ENCODE peak calls at places on chromosome 3, in eight cellular contexts. O is PC-3, T is retinal pigment epithelial cell, J is fibroblast of mammary gland, P is psoas muscle, R is nucleus accumbens, B is H9, A is NCI-H1105. W is an unnamed sample.

GRCh38 chr3:31442755-31443154 is 90.0 kb upstream of the STT3B start:
- DNase-seq in R (no peak), O (no peak), P (no peak), B (no peak), A (no peak), J (no peak), T (no peak), W (no peak)

GRCh38 chr3:130386604-130387263 is 41.3 kb downstream of the COL6A5 start:
- DNase-seq in R (no peak), J (peak), T (no peak), A (no peak), P (no peak), O (peak), B (no peak), W (no peak)

GRCh38 chr3:15220661-15221060 is 14.6 kb downstream of the CAPN7 start:
- DNase-seq in P (no peak), T (no peak), O (no peak), A (no peak), R (no peak), B (no peak), J (no peak), W (no peak)

GRCh38 chr3:47082519-47082918 is 81.4 kb downstream of the SETD2 start:
- DNase-seq in J (peak), R (no peak), P (no peak), O (peak), T (no peak), A (no peak), B (no peak), W (no peak)

GRCh38 chr3:143001369-143002082 is at the start of gene U2SURP:
- DNase-seq in B (peak), O (peak), J (peak), T (peak), P (peak), A (peak), R (peak), W (peak)

GRCh38 chr3:149678365-149678948 is 20.6 kb upstream of the WWTR1 start:
- DNase-seq in A (no peak), B (no peak), R (no peak), O (peak), P (no peak), J (no peak), T (peak), W (peak)

GRCh38 chr3:125042725-125043406 is 12.9 kb downstream of the HEG1 start:
- DNase-seq in T (no peak), A (no peak), R (no peak), B (no peak), J (peak), P (peak), O (no peak), W (peak)

GRCh38 chr3:186365202-186365974 is 3.4 kb upstream of the DGKG start:
- DNase-seq in O (peak), B (no peak), P (no peak), R (no peak), T (no peak), A (no peak), J (peak), W (no peak)

GRCh38 chr3:195802261-195802701 is 9.4 kb downstream of the MUC4 start:
- DNase-seq in J (no peak), O (no peak), B (no peak), R (no peak), T (no peak), P (no peak), A (no peak), W (no peak)

W was measured in ELF-1.